ENCODE peak calls at places on chromosome 18, in ten cellular contexts. R is activated CD4-positive, alpha-beta T cell treated with anti-CD3 and anti-CD28 coated beads, Interleukin-2, amount 50 U/mL, for 24 hours; K is NCI-H510A treated with DMSO at 0.1 percent for 48 hours; C is skeletal muscle cell; W is GM13977; Y is cardiac muscle cell; F is amygdala; Z is ELR; S is NAMALWA; D is stimulated activated CD4-positive, alpha-beta T cell treated with anti-CD3 and anti-CD28 coated beads, Interleukin-1b, Interleukin-23, amount 100 ng/mL, for 1 hour. I is an unnamed sample.

GRCh38 chr18:59718108-59719057 is 21.2 kb upstream of the CCBE1 start:
- DNase-seq in R (no peak), K (no peak), C (peak), W (no peak), Y (no peak), F (no peak), Z (peak), S (no peak), D (no peak), I (no peak)

GRCh38 chr18:37754141-37754540 is 188.5 kb upstream of the CELF4 start:
- DNase-seq in R (no peak), K (no peak), C (no peak), W (no peak), Y (no peak), F (no peak), Z (no peak), S (no peak), D (no peak), I (no peak)

GRCh38 chr18:13226533-13227144 is 8.1 kb downstream of the LDLRAD4 start:
- DNase-seq in R (no peak), K (no peak), C (no peak), W (no peak), Y (no peak), F (no peak), Z (no peak), S (no peak), D (no peak), I (no peak)

GRCh38 chr18:68826111-68826510 is 28.2 kb downstream of the CCDC102B start:
- DNase-seq in R (no peak), K (no peak), C (no peak), W (no peak), Y (no peak), F (no peak), Z (no peak), S (no peak), D (no peak), I (no peak)

GRCh38 chr18:48408727-48409590 is at the start of gene ZBTB7C:
- DNase-seq in R (no peak), K (peak), C (no peak), W (peak), Y (peak), F (peak), Z (peak), S (no peak), D (no peak), I (no peak)

GRCh38 chr18:46587568-46587967 is 69.5 kb downstream of the LOXHD1 start:
- DNase-seq in R (no peak), K (no peak), C (no peak), W (no peak), Y (no peak), F (no peak), Z (no peak), S (no peak), D (no peak), I (no peak)

GRCh38 chr18:49023281-49023937 is 72.6 kb upstream of the SMAD7 start:
- DNase-seq in R (no peak), K (no peak), C (no peak), W (no peak), Y (no peak), F (no peak), Z (no peak), S (peak), D (no peak), I (no peak)

GRCh38 chr18:2970762-2971659 is 41.9 kb downstream of the LPIN2 start:
- DNase-seq in R (no peak), K (no peak), C (no peak), W (no peak), Y (no peak), F (no peak), Z (no peak), S (no peak), D (no peak), I (peak)

GRCh38 chr18:43760010-43760409 is 482.7 kb upstream of the SYT4 start:
- DNase-seq in R (no peak), K (no peak), C (no peak), W (no peak), Y (no peak), F (no peak), Z (no peak), S (no peak), D (no peak), I (no peak)

GRCh38 chr18:44823286-44823685 is 142.6 kb downstream of the SETBP1 start:
- DNase-seq in R (no peak), K (no peak), C (no peak), W (no peak), Y (no peak), F (no peak), Z (no peak), S (no peak), D (no peak), I (no peak)

GRCh38 chr18:57301573-57302230 is 50.7 kb upstream of the ST8SIA3 start:
- DNase-seq in R (no peak), K (no peak), C (no peak), W (no peak), Y (peak), F (no peak), Z (no peak), S (no peak), D (no peak), I (no peak)

GRCh38 chr18:56097561-56098095 is 509.6 kb upstream of the TCF4 start:
- DNase-seq in R (no peak), K (no peak), C (no peak), W (no peak), Y (no peak), F (no peak), Z (no peak), S (no peak), D (no peak), I (no peak)

GRCh38 chr18:3151379-3152264 is 68.1 kb downstream of the MYOM1 start:
- DNase-seq in R (no peak), K (peak), C (no peak), W (peak), Y (peak), F (no peak), Z (peak), S (peak), D (no peak), I (peak)

GRCh38 chr18:48896875-48897511 is 53.8 kb downstream of the SMAD7 start:
- DNase-seq in R (no peak), K (no peak), C (no peak), W (peak), Y (peak), F (no peak), Z (peak), S (peak), D (no peak), I (peak)

GRCh38 chr18:70149156-70149555 is 56.3 kb downstream of the RTTN start:
- DNase-seq in R (no peak), K (no peak), C (no peak), W (no peak), Y (no peak), F (no peak), Z (no peak), S (no peak), D (no peak), I (no peak)

GRCh38 chr18:46939337-46939963 is 22.0 kb downstream of the KATNAL2 start:
- DNase-seq in R (no peak), K (no peak), C (peak), W (no peak), Y (no peak), F (no peak), Z (peak), S (no peak), D (no peak), I (no peak)

GRCh38 chr18:58520964-58521363 is 107.9 kb downstream of the ALPK2 start:
- DNase-seq in R (peak), K (no peak), C (no peak), W (peak), Y (no peak), F (no peak), Z (peak), S (no peak), D (no peak), I (no peak)

GRCh38 chr18:32157580-32157979 is 32.3 kb upstream of the MEP1B start:
- DNase-seq in R (no peak), K (no peak), C (no peak), W (no peak), Y (no peak), F (no peak), Z (no peak), S (no peak), D (no peak), I (no peak)

GRCh38 chr18:37258131-37258530 is 307.5 kb downstream of the CELF4 start:
- DNase-seq in R (no peak), K (no peak), C (no peak), W (no peak), Y (no peak), F (no peak), Z (no peak), S (no peak), D (no peak), I (no peak)

GRCh38 chr18:65057439-65058083 is 693.3 kb upstream of the CDH7 start:
- DNase-seq in R (no peak), K (no peak), C (no peak), W (no peak), Y (peak), F (no peak), Z (no peak), S (peak), D (no peak), I (no peak)

GRCh38 chr18:75211002-75211621 is 515 bp downstream of the TSHZ1 start:
- DNase-seq in R (no peak), K (peak), C (no peak), W (peak), Y (peak), F (no peak), Z (peak), S (peak), D (no peak), I (no peak)

GRCh38 chr18:64037812-64038414 is 68.0 kb downstream of the SERPINB8 start:
- DNase-seq in R (no peak), K (peak), C (no peak), W (peak), Y (peak), F (no peak), Z (peak), S (peak), D (no peak), I (peak)

GRCh38 chr18:50659091-50660003 is 99.5 kb downstream of the MAPK4 start:
- DNase-seq in R (no peak), K (no peak), C (no peak), W (no peak), Y (peak), F (no peak), Z (peak), S (no peak), D (no peak), I (no peak)

GRCh38 chr18:74692367-74693013 is 94.8 kb downstream of the ZNF407 start:
- DNase-seq in R (no peak), K (no peak), C (no peak), W (no peak), Y (no peak), F (no peak), Z (no peak), S (no peak), D (no peak), I (no peak)

GRCh38 chr18:7626922-7627440 is 59.9 kb downstream of the PTPRM start:
- DNase-seq in R (no peak), K (no peak), C (peak), W (no peak), Y (no peak), F (no peak), Z (peak), S (no peak), D (no peak), I (no peak)

GRCh38 chr18:39834636-39835035 is 2120.4 kb upstream of the PIK3C3 start:
- DNase-seq in R (no peak), K (no peak), C (no peak), W (no peak), Y (no peak), F (no peak), Z (no peak), S (no peak), D (no peak), I (no peak)

GRCh38 chr18:27428120-27428519 is 243.0 kb upstream of the CHST9 start:
- DNase-seq in R (no peak), K (no peak), C (no peak), W (no peak), Y (no peak), F (no peak), Z (peak), S (no peak), D (no peak), I (no peak)

GRCh38 chr18:36186461-36187137 is 698 bp upstream of the MOCOS start:
- DNase-seq in R (no peak), K (peak), C (no peak), W (peak), Y (no peak), F (no peak), Z (peak), S (no peak), D (no peak), I (peak)